ENCODE peak calls at places on chromosomes 7 and 10, in four cellular contexts. X is IMR-90, V is K562, I is GM12878. M is an unnamed sample.
A peak's percentile ranks its signal among the peaks of the same experiment; 100 is the strongest.

GRCh38 chr7:92717982-92718716 is 118.2 kb downstream of the CDK6 start:
- DNase-seq in X (peak; percentile 57), V (no peak), I (no peak), M (peak; percentile 97)

GRCh38 chr7:66736892-66737291 is 3.6 kb upstream of the RABGEF1 start:
- DNase-seq in X (no peak), V (no peak), I (no peak), M (no peak)

GRCh38 chr7:159272739-159273138 is 128.1 kb upstream of the VIPR2 start:
- DNase-seq in X (no peak), V (no peak), I (no peak), M (no peak)

GRCh38 chr10:89838002-89838615 is 136.7 kb downstream of the KIF20B start:
- DNase-seq in X (no peak), V (no peak), I (no peak), M (no peak)

GRCh38 chr10:82742478-82742877 is 867.5 kb downstream of the NRG3 start:
- DNase-seq in X (no peak), V (no peak), I (no peak), M (peak; percentile 83)

GRCh38 chr10:128050937-128051336 is 75.3 kb downstream of the MKI67 start:
- DNase-seq in X (no peak), V (no peak), I (no peak), M (no peak)

GRCh38 chr10:23157691-23158369 is 34.3 kb upstream of the PTF1A start:
- DNase-seq in X (peak; percentile 39), V (peak; percentile 51), I (no peak), M (peak; percentile 6)

GRCh38 chr7:158325530-158326381 is 261.9 kb downstream of the PTPRN2 start:
- DNase-seq in X (no peak), V (no peak), I (no peak), M (no peak)

GRCh38 chr10:69364232-69364631 is 52.5 kb downstream of the TACR2 start:
- DNase-seq in X (no peak), V (no peak), I (no peak), M (no peak)

DNA sequence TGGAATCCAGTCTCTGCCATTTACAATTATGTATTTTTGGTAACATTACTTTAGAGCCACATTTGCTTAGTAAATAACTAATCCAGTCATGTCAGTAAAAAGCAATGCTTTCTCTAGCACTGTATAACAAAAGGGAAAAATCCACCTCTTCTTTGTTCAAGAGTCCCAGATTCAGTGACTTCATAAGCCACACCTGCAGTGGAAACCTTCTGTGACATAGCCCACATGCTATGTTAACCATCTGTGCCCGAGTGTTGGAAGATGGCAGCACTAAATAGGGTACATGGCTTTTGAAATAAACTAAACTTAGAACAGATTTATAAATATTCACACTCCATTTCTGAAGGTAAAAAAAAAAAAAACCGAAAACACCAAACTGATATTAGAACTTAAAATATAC is 83.0 kb downstream of the CTTNBP2 start:
- DNase-seq in X (no peak), V (no peak), I (no peak), M (no peak)
- H4K20me1 ChIP-seq in X (no peaks in the 10 kb centered on the region), V (no peaks in the 10 kb centered on the region), I (no peaks in the 10 kb centered on the region), M (no peaks in the 10 kb centered on the region)

DNA sequence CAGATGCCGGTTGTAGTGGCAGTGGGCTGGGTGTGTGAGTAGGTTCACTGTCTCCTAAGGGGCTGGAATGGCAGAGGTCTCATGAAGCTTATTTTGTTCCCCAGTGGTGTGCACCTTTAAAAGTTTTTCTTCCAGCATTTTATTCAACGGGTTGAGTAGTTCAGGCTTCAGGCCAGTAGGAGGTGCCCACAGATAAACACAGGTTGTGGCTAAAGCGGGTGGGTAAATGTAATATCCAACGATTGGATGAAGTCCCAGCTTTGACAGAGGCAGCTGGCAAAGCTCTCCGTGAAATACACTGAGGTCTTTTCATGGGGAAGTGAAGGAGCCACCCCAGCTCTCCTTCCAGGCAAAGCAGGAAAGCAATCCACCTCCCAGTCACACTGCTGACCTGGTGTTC is 339.8 kb upstream of the LRRTM3 start:
- DNase-seq in X (peak; percentile 35), V (no peak), I (no peak), M (no peak)
- TF ChIP-seq FOS in X (no peak), V (no peak), I (no peak), M (no peak)

DNA sequence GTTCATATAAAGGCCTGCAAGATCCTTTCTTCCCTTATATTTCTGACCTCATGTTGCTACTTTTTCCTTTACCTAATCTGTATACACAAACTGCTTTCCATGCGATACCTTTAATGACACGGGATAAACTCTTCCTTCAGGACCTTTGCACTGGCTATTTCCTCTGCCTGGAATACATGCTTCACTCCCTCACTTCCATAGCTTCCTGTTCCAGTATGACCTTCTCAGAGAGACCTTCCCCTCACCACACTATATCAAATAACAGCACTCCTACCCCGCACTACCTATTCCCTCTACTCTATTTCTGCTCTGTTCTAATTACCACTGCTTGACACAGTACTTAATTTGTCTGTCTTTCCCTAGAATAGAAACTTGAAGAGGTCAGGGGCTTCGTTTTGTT is 11.2 kb downstream of the SYPL1 start:
- DNase-seq in X (no peak), V (no peak), I (no peak), M (peak; percentile 51)
- H4K20me1 ChIP-seq in X (peaks cover 36% of the 10 kb centered on the region), V (peaks cover 18% of the 10 kb centered on the region), I (peaks cover 3% of the 10 kb centered on the region), M (peaks cover 3% of the 10 kb centered on the region)

DNA sequence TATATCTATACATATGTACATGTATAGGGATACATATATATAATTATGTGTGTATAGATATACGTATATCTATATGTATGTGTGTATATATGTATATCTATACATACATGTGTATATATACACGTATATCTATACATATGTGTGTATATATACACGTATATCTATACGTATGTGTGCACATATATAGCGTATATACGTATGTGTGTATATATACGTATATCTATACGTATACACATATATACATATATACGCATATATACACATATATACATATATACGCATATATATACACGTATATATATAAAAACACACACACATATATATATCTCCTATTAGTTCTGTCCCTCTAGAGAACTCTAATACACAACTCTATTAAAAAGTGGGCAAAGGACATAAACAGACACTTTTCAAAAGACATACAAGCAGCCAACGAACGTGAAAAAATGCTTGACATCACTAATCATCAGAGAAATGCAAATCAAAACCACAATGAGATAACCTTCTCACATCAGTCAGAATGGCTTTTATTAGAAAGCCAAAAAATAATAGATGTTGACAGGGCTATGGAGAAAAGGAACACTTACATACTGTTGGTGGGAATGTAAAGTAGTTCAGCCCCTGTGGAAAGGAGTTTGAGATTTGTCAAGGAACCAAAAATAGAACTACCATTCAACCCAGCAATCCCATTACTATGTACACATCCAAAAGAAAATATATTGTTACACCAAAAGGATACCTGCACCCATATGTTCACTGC is 22.0 kb upstream of the TMEM120A start:
- DNase-seq in X (peak; percentile 41), V (no peak), I (no peak), M (no peak)
- TF ChIP-seq FOS in X (no peak), V (no peak), I (no peak), M (no peak)

DNA sequence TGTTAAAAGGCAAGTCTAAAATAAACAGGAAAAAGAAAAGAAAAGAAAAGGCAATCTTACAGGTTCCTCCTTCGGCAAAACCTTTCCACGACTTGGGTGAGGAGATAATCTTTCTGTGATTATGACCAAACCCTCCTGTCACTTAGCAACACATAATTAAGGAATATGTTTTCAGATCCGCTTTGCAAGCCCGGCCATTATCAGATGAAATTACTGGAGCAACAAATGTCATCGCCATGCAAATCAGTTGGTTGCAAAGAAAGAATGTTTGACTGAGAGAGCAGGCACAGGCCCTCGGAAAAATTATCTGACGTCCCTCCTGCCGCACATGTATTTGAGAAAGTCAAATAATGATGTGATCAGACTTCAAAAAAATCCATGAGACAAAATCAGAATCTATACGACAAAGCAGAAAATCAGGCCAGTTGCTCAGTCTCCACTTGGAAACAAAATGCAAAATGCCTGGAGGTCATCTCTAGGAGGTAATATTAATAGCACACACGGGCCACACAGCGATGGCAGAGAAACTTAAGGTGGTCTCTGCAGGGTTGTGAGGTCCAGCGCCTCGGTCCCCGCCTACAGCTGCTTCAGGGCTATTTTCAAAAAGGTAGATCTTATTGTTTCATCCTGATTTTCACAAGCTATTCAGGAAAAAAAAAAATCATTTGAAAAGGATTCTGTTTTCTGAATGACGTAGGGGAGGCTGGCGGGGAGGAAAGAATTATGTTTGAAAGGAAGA is 82.7 kb downstream of the ZRANB1 start:
- DNase-seq in X (no peak), V (no peak), I (no peak), M (peak; percentile 58)
- H4K20me1 ChIP-seq in X (peaks cover 96% of the 10 kb centered on the region), V (no peaks in the 10 kb centered on the region), I (no peaks in the 10 kb centered on the region), M (no peaks in the 10 kb centered on the region)

GRCh38 chr7:149414745-149415390 is 46.0 kb downstream of the ZNF777 start:
- DNase-seq in X (peak; percentile 82), V (no peak), I (no peak), M (peak; percentile 71)
- TF ChIP-seq FOS in X (no peak), V (no peak), I (no peak), M (no peak)

DNA sequence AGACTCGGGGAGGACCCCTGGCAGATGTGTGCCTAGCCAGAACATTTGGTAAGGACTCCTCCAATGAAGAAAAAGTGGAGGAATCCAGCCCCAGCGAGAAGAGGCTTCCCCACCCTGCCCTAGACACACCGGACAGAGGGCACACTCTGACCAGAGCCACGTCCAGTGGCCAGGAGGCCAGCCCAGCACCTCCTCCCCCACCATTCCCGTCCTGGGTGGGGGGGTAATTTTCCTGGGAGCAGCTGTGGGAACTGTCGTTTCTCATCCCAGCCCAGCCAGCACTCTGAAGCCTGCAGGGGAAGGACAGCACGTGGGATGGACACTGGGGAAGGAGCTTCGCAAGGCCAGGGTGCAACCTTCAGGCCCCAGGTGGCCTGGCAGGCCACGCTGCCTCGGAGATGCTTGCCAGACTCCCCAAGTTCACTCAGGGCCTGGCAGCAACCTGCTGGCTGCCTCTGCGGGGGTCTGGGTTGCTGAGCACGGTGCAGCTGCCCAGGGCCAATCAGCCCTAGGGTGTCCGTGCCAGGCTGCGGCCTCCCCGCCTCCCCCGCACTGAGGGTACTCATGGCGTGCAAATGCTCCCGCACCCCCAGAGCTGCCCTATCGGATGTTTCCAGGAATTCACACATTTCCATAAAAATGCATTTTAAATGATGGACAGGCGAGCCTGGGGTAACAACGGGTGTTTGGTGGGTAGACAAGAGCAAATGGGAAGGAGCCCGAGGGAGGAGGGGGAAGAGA is 2.0 kb upstream of the EN2 start:
- DNase-seq in X (no peak), V (no peak), I (no peak), M (no peak)
- H4K20me1 ChIP-seq in X (no peaks in the 10 kb centered on the region), V (peaks cover 3% of the 10 kb centered on the region), I (no peaks in the 10 kb centered on the region), M (no peaks in the 10 kb centered on the region)

DNA sequence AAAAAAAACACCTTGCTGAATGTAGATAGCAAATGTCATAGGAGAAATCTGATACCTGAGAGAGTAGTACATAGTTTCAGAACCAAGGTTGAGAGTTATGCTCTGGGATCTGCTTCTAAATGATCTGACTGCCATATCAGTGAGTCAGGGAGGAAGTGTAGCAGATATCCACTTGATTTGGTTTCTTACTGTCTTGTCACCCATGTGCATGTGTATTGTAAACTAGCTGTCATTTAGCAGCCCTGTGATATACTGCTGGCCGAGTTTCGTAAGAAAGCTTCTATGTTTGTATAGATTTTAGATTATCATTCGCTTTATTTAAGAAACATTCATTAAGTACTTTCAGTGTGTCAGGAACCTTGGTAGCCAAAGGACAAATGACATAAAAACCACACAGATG is 42.0 kb downstream of the SP4 start:
- DNase-seq in X (peak; percentile 19), V (no peak), I (no peak), M (no peak)
- TF ChIP-seq FOS in X (no peak), V (no peak), I (no peak), M (no peak)

M was measured in endothelial cell of umbilical vein.